ENCODE peak calls at places on chromosome 18, in seven cellular contexts. One of them, this sample, is unnamed.

GRCh38 chr18:10544093-10544748 is 18.4 kb downstream of the NAPG start:
- DNase-seq in WTC11: peak; percentile 34
- DNase-seq in AG04450: no peak
- DNase-seq in activated effector memory CD4-positive, alpha-beta T cell treated with anti-CD3 and anti-CD28 coated beads, Interleukin-2, amount 50 U/mL, for 16 hours: no peak
- DNase-seq in neural crest cell: no peak
- DNase-seq in mammary epithelial cell: no peak
- DNase-seq in breast epithelium: no peak
- DNase-seq in this sample: no peak

GRCh38 chr18:10035306-10035991 is 121.6 kb downstream of the VAPA start:
- DNase-seq in WTC11: no peak
- DNase-seq in AG04450: no peak
- DNase-seq in activated effector memory CD4-positive, alpha-beta T cell treated with anti-CD3 and anti-CD28 coated beads, Interleukin-2, amount 50 U/mL, for 16 hours: no peak
- DNase-seq in neural crest cell: no peak
- DNase-seq in mammary epithelial cell: peak; percentile 86
- DNase-seq in breast epithelium: no peak
- DNase-seq in this sample: no peak

GRCh38 chr18:52326001-52326400 is 14.0 kb upstream of the DCC start:
- DNase-seq in WTC11: no peak
- DNase-seq in AG04450: no peak
- DNase-seq in activated effector memory CD4-positive, alpha-beta T cell treated with anti-CD3 and anti-CD28 coated beads, Interleukin-2, amount 50 U/mL, for 16 hours: no peak
- DNase-seq in neural crest cell: no peak
- DNase-seq in mammary epithelial cell: peak; percentile 21
- DNase-seq in breast epithelium: no peak
- DNase-seq in this sample: no peak

GRCh38 chr18:77096031-77096371 is 36.6 kb downstream of the MBP start:
- DNase-seq in WTC11: no peak
- DNase-seq in AG04450: no peak
- DNase-seq in activated effector memory CD4-positive, alpha-beta T cell treated with anti-CD3 and anti-CD28 coated beads, Interleukin-2, amount 50 U/mL, for 16 hours: no peak
- DNase-seq in neural crest cell: no peak
- DNase-seq in mammary epithelial cell: no peak
- DNase-seq in breast epithelium: no peak
- DNase-seq in this sample: no peak

GRCh38 chr18:54229660-54230059 is 5.2 kb upstream of the MBD2 start:
- DNase-seq in WTC11: no peak
- DNase-seq in AG04450: no peak
- DNase-seq in activated effector memory CD4-positive, alpha-beta T cell treated with anti-CD3 and anti-CD28 coated beads, Interleukin-2, amount 50 U/mL, for 16 hours: no peak
- DNase-seq in neural crest cell: no peak
- DNase-seq in mammary epithelial cell: no peak
- DNase-seq in breast epithelium: no peak
- DNase-seq in this sample: no peak

GRCh38 chr18:58095251-58095650 is 51.2 kb downstream of the NEDD4L start:
- DNase-seq in WTC11: peak; percentile 23
- DNase-seq in AG04450: no peak
- DNase-seq in activated effector memory CD4-positive, alpha-beta T cell treated with anti-CD3 and anti-CD28 coated beads, Interleukin-2, amount 50 U/mL, for 16 hours: no peak
- DNase-seq in neural crest cell: no peak
- DNase-seq in mammary epithelial cell: no peak
- DNase-seq in breast epithelium: no peak
- DNase-seq in this sample: no peak

GRCh38 chr18:500556-501405 is at the start of gene COLEC12:
- DNase-seq in WTC11: peak; percentile 53
- DNase-seq in AG04450: no peak
- DNase-seq in activated effector memory CD4-positive, alpha-beta T cell treated with anti-CD3 and anti-CD28 coated beads, Interleukin-2, amount 50 U/mL, for 16 hours: no peak
- DNase-seq in neural crest cell: peak; percentile 30
- DNase-seq in mammary epithelial cell: no peak
- DNase-seq in breast epithelium: no peak
- DNase-seq in this sample: peak; percentile 25

GRCh38 chr18:56563568-56563967 is 74.8 kb downstream of the TXNL1 start:
- DNase-seq in WTC11: peak; percentile 85
- DNase-seq in AG04450: no peak
- DNase-seq in activated effector memory CD4-positive, alpha-beta T cell treated with anti-CD3 and anti-CD28 coated beads, Interleukin-2, amount 50 U/mL, for 16 hours: no peak
- DNase-seq in neural crest cell: peak; percentile 20
- DNase-seq in mammary epithelial cell: no peak
- DNase-seq in breast epithelium: no peak
- DNase-seq in this sample: no peak

GRCh38 chr18:48777737-48778111 is 173.0 kb downstream of the SMAD7 start:
- DNase-seq in WTC11: no peak
- DNase-seq in AG04450: no peak
- DNase-seq in activated effector memory CD4-positive, alpha-beta T cell treated with anti-CD3 and anti-CD28 coated beads, Interleukin-2, amount 50 U/mL, for 16 hours: no peak
- DNase-seq in neural crest cell: no peak
- DNase-seq in mammary epithelial cell: no peak
- DNase-seq in breast epithelium: no peak
- DNase-seq in this sample: no peak

GRCh38 chr18:70280007-70280925 is 8.6 kb upstream of the SOCS6 start:
- DNase-seq in WTC11: no peak
- DNase-seq in AG04450: no peak
- DNase-seq in activated effector memory CD4-positive, alpha-beta T cell treated with anti-CD3 and anti-CD28 coated beads, Interleukin-2, amount 50 U/mL, for 16 hours: no peak
- DNase-seq in neural crest cell: no peak
- DNase-seq in mammary epithelial cell: peak; percentile 78
- DNase-seq in breast epithelium: no peak
- DNase-seq in this sample: no peak

GRCh38 chr18:36729197-36729596 is 99.6 kb downstream of the TPGS2 start:
- DNase-seq in WTC11: no peak
- DNase-seq in AG04450: no peak
- DNase-seq in activated effector memory CD4-positive, alpha-beta T cell treated with anti-CD3 and anti-CD28 coated beads, Interleukin-2, amount 50 U/mL, for 16 hours: no peak
- DNase-seq in neural crest cell: no peak
- DNase-seq in mammary epithelial cell: peak; percentile 35
- DNase-seq in breast epithelium: no peak
- DNase-seq in this sample: no peak

GRCh38 chr18:45670281-45670962 is 53.6 kb upstream of the SLC14A1 start:
- DNase-seq in WTC11: no peak
- DNase-seq in AG04450: no peak
- DNase-seq in activated effector memory CD4-positive, alpha-beta T cell treated with anti-CD3 and anti-CD28 coated beads, Interleukin-2, amount 50 U/mL, for 16 hours: peak; percentile 77
- DNase-seq in neural crest cell: no peak
- DNase-seq in mammary epithelial cell: peak; percentile 35
- DNase-seq in breast epithelium: no peak
- DNase-seq in this sample: peak; percentile 38

GRCh38 chr18:63160172-63160995 is 159.2 kb downstream of the BCL2 start:
- DNase-seq in WTC11: no peak
- DNase-seq in AG04450: no peak
- DNase-seq in activated effector memory CD4-positive, alpha-beta T cell treated with anti-CD3 and anti-CD28 coated beads, Interleukin-2, amount 50 U/mL, for 16 hours: peak; percentile 80
- DNase-seq in neural crest cell: no peak
- DNase-seq in mammary epithelial cell: no peak
- DNase-seq in breast epithelium: no peak
- DNase-seq in this sample: no peak

GRCh38 chr18:9968081-9968848 is 54.4 kb downstream of the VAPA start:
- DNase-seq in WTC11: no peak
- DNase-seq in AG04450: no peak
- DNase-seq in activated effector memory CD4-positive, alpha-beta T cell treated with anti-CD3 and anti-CD28 coated beads, Interleukin-2, amount 50 U/mL, for 16 hours: no peak
- DNase-seq in neural crest cell: no peak
- DNase-seq in mammary epithelial cell: no peak
- DNase-seq in breast epithelium: no peak
- DNase-seq in this sample: no peak

GRCh38 chr18:13137939-13138821 is 80.4 kb upstream of the LDLRAD4 start:
- DNase-seq in WTC11: no peak
- DNase-seq in AG04450: no peak
- DNase-seq in activated effector memory CD4-positive, alpha-beta T cell treated with anti-CD3 and anti-CD28 coated beads, Interleukin-2, amount 50 U/mL, for 16 hours: peak; percentile 86
- DNase-seq in neural crest cell: no peak
- DNase-seq in mammary epithelial cell: no peak
- DNase-seq in breast epithelium: no peak
- DNase-seq in this sample: no peak

GRCh38 chr18:36758001-36758400 is 70.8 kb downstream of the TPGS2 start:
- DNase-seq in WTC11: no peak
- DNase-seq in AG04450: no peak
- DNase-seq in activated effector memory CD4-positive, alpha-beta T cell treated with anti-CD3 and anti-CD28 coated beads, Interleukin-2, amount 50 U/mL, for 16 hours: no peak
- DNase-seq in neural crest cell: no peak
- DNase-seq in mammary epithelial cell: no peak
- DNase-seq in breast epithelium: no peak
- DNase-seq in this sample: no peak